ENCODE peak calls at places on chromosomes 3 and 15, in six cellular contexts. K, D, S, G, F and H are unnamed samples.

GRCh38 chr15:82894971-82895520 is 57.5 kb downstream of the HOMER2 start:
- DNase-seq in S (peak), G (no peak), D (peak), K (no peak), F (no peak), H (no peak)

GRCh38 chr3:144362126-144362525 is 390.5 kb downstream of the DIPK2A start:
- DNase-seq in G (no peak), F (no peak), S (peak), K (no peak), D (peak), H (no peak)

GRCh38 chr15:77986891-77987764 is 90.4 kb downstream of the TBC1D2B start:
- DNase-seq in D (no peak), F (no peak), K (no peak), G (peak), S (no peak), H (no peak)

GRCh38 chr3:77825045-77825827 is 785.3 kb downstream of the ROBO2 start:
- DNase-seq in D (peak), K (no peak), S (peak), F (no peak), G (no peak), H (peak)

GRCh38 chr15:22253676-22254408 is 173.5 kb downstream of the OR4M2 start:
- DNase-seq in S (no peak), G (no peak), K (no peak), D (no peak), F (no peak), H (no peak)

GRCh38 chr15:60385620-60386552 is 11.9 kb downstream of the ANXA2 start:
- DNase-seq in G (no peak), K (no peak), F (no peak), D (no peak), S (no peak), H (no peak)

GRCh38 chr3:168951368-168951767 is 712.1 kb downstream of the MECOM start:
- DNase-seq in D (no peak), F (no peak), S (peak), K (no peak), G (no peak), H (no peak)

GRCh38 chr15:59191855-59192237 is 14.8 kb upstream of the LDHAL6B start:
- DNase-seq in S (peak), G (no peak), K (no peak), F (no peak), D (peak), H (no peak)

GRCh38 chr3:15438988-15439387 is 11.6 kb downstream of the EAF1 start:
- DNase-seq in K (no peak), S (no peak), D (no peak), F (no peak), G (no peak), H (no peak)

GRCh38 chr15:59345326-59345725 is 27.3 kb downstream of the MYO1E start:
- DNase-seq in K (no peak), S (no peak), F (no peak), D (no peak), G (no peak), H (no peak)

GRCh38 chr3:10341901-10342398 is 21.0 kb upstream of the SEC13 start:
- DNase-seq in F (no peak), K (no peak), G (no peak), D (no peak), S (no peak), H (peak)

GRCh38 chr3:101809178-101810022 is 30.4 kb downstream of the NXPE3 start:
- DNase-seq in G (no peak), D (no peak), S (no peak), K (no peak), F (no peak), H (no peak)

GRCh38 chr15:68333775-68334470 is 56.4 kb downstream of the FEM1B start:
- DNase-seq in D (no peak), K (peak), G (peak), S (peak), F (peak), H (no peak)

GRCh38 chr3:138845771-138846173 is 11.0 kb upstream of the PIK3CB start:
- DNase-seq in F (no peak), K (no peak), S (no peak), G (no peak), D (no peak), H (peak)

GRCh38 chr15:62119224-62119925 is 45.7 kb downstream of the C2CD4B start:
- DNase-seq in K (no peak), G (no peak), F (no peak), D (peak), S (peak), H (no peak)

GRCh38 chr3:24936574-24936973 is 441.9 kb upstream of the THRB start:
- DNase-seq in D (no peak), G (no peak), F (no peak), S (no peak), K (no peak), H (no peak)

GRCh38 chr15:81235781-81236507 is 39.3 kb downstream of the IL16 start:
- DNase-seq in G (no peak), S (peak), K (no peak), D (peak), F (peak), H (no peak)

GRCh38 chr15:101167791-101168462 is 83.9 kb downstream of the CHSY1 start:
- DNase-seq in F (peak), G (peak), D (peak), S (peak), K (peak), H (no peak)

GRCh38 chr3:198079771-198080520 is 119.9 kb downstream of the LMLN start:
- DNase-seq in K (peak), S (peak), D (no peak), G (no peak), F (no peak), H (peak)

GRCh38 chr15:67177750-67178149 is 76.7 kb downstream of the AAGAB start:
- DNase-seq in F (no peak), S (peak), K (no peak), G (no peak), D (no peak), H (no peak)

GRCh38 chr3:72829701-72830100 is 18.5 kb downstream of the SHQ1 start:
- DNase-seq in F (no peak), S (peak), K (no peak), D (no peak), G (no peak), H (no peak)

GRCh38 chr3:150920236-150920635 is 15.0 kb upstream of the MINDY4B start:
- DNase-seq in K (no peak), D (no peak), F (no peak), S (no peak), G (no peak), H (no peak)

GRCh38 chr3:195882002-195882441 is 26.3 kb downstream of the TNK2 start:
- DNase-seq in F (no peak), G (peak), S (no peak), D (no peak), K (no peak), H (peak)

GRCh38 chr15:96330450-96331140 is at the start of gene NR2F2:
- DNase-seq in F (peak), G (peak), D (peak), S (peak), K (peak), H (peak)

GRCh38 chr15:49495993-49496747 is 73.1 kb downstream of the FGF7 start:
- DNase-seq in K (no peak), S (peak), F (no peak), D (no peak), G (no peak), H (no peak)

GRCh38 chr15:96285306-96285705 is 45.2 kb upstream of the NR2F2 start:
- DNase-seq in K (no peak), S (peak), G (no peak), F (peak), D (peak), H (no peak)

GRCh38 chr3:126676919-126677705 is 22.2 kb upstream of the TXNRD3 start:
- DNase-seq in S (no peak), K (no peak), F (no peak), G (no peak), D (no peak), H (no peak)

GRCh38 chr3:169664034-169664820 is 715 bp upstream of the MECOM start:
- DNase-seq in G (no peak), K (peak), D (no peak), F (no peak), S (no peak), H (no peak)

GRCh38 chr15:28944696-28945300 is 59.0 kb downstream of the APBA2 start:
- DNase-seq in K (no peak), D (no peak), F (no peak), G (peak), S (no peak), H (no peak)

GRCh38 chr3:6528951-6529350 is 332.0 kb upstream of the GRM7 start:
- DNase-seq in K (no peak), S (no peak), F (no peak), D (no peak), G (no peak), H (no peak)

GRCh38 chr3:126002189-126002588 is 33.2 kb downstream of the ROPN1B start:
- DNase-seq in K (no peak), F (no peak), S (no peak), G (no peak), D (no peak), H (no peak)

GRCh38 chr15:73991260-73991659 is 835 bp downstream of the STOML1 start:
- DNase-seq in F (peak), D (no peak), S (no peak), G (peak), K (peak), H (no peak)

GRCh38 chr15:73994419-73994883 is at the start of gene PML:
- DNase-seq in S (peak), G (peak), D (peak), K (peak), F (peak), H (peak)

GRCh38 chr15:73993211-73993994 is 1.1 kb upstream of the PML start:
- DNase-seq in S (no peak), F (no peak), G (peak), D (no peak), K (no peak), H (no peak)

GRCh38 chr15:73991726-73992593 is at the start of gene STOML1:
- DNase-seq in G (peak), D (no peak), S (peak), F (peak), K (peak), H (peak)

GRCh38 chr15:73992594-73992898 is 451 bp upstream of the STOML1 start:
- DNase-seq in D (no peak), F (no peak), G (no peak), K (no peak), S (no peak), H (no peak)
- TF ChIP-seq CTCF in D (no peak), F (no peak), G (no peak), K (no peak), S (no peak), H (peak)

DNA sequence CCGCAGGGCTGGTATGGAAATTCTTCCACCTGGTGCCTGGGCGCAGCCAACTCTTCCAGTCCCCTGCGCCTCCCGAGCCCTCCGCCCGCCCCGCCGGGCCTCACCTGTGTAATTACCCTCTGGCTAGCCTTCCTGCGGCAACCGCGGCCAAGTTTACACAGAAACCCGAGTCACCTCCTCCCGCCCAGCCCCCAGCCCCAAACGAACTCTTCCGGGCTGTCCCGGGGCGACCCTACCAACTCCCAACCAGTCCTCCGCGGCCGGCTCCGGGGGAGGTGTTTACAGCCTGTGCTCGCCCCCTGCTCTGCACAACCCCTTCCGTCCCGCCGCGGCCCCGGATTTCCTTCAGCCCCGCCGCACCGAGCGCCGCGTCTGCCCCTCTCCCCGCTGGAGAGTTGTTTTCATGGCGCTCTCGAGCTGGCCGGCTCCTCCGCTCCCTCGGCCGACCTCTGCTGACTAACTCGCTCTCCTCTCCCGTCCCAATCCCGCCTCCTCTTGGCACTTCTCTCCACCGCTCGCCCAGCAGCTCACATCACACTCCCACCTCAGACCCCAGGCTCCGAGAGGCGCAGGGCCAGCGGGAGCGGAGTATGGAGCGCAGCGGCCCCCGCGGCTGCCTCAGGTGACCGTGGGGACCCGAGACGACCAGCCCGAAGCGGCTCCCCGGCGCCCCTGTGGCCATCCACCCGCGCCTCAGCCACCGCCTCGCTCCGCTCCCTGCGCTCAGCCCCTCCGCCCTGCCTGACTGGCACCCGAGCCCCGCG is 538 bp downstream of the ATOSA start:
- DNase-seq in S (peak), D (no peak), G (peak), F (peak), K (peak), H (peak)
- TF ChIP-seq CTCF in S (no peak), D (peak), G (no peak), F (peak), K (no peak), H (peak)

GRCh38 chr3:44842376-44842775 is 19.3 kb upstream of the TMEM42 start:
- DNase-seq in F (no peak), D (no peak), S (peak), G (no peak), K (no peak), H (no peak)
- TF ChIP-seq CTCF in F (no peak), D (no peak), S (no peak), G (no peak), K (no peak), H (no peak)

GRCh38 chr3:87082806-87083440 is 92.0 kb upstream of the VGLL3 start:
- DNase-seq in F (no peak), D (no peak), G (no peak), S (peak), K (no peak), H (no peak)
- TF ChIP-seq CTCF in F (peak), D (peak), G (peak), S (peak), K (peak), H (peak)

GRCh38 chr15:57553526-57553925 is 38.2 kb upstream of the MYZAP start:
- DNase-seq in G (no peak), D (no peak), F (no peak), S (no peak), K (no peak), H (no peak)
- TF ChIP-seq CTCF in G (no peak), D (no peak), F (no peak), S (no peak), K (no peak), H (no peak)

DNA sequence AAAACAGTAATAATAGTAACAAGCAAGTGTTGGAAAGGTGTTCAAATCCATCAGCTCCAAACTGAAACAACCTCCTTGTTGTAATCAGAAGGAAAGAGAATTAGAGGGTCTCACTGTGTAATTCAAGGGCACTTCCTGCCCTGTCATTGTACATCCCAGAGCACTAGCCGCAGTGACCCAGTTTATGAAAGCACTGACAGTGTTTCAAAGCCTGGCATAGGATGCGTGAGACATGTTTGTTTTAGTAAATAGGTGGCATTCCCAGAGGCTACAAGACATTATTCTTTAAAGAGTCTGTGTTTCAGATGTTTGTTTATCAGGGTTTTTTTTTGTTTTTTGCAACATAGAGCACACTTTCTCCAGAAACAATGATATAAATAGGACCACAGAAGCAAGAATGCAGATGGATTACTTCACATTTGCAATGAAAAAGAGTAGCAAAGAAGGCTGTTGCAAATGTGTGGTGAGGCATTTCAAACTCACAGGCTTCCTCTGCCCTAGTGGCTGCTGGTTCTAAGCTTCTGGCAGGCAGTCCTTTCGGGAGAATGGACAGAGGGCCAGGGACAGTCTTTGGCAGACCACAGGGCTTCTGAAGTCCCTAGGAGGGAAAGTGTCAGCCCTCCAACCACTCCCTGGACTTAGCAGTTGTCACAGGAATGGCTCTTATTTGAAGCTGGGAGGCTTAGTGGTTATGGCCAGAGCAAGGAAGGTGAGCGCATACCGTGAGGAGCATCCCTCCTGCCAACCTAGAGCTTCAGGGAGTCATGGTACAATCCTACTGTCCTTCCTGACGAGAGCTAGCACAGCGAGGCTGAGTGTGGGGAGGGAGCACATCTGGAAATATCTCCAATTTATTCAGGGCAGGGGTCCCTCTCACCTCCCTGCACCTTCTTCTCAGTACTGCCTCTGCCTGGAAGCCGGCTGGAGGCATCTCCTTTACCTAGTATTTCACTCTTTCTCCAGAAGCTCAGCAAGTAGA is 31.4 kb upstream of the TIPARP start:
- DNase-seq in S (no peak), F (no peak), G (no peak), K (no peak), D (no peak), H (no peak)
- TF ChIP-seq CTCF in S (no peak), F (no peak), G (no peak), K (no peak), D (peak), H (no peak)

DNA sequence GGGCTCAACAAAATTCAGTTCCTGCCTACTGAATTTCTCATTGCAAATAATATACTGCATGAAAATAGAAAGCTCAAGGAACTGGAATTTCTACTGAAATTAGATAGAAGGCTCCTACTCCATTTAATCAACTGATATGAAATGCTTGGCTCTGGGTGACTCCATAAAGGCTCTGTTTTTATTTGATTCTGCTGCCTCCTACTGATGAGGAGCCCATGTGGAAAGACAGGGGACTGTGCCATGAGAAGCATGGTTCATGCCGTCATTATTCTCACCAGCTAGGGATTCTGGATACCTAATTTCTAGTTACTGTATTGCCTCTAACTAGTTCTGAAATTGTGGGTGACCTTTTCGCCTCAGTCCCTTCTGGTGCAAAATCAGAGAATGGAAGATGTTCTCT is 366.2 kb upstream of the DPH6 start:
- DNase-seq in S (no peak), G (no peak), F (no peak), K (no peak), D (no peak), H (no peak)
- TF ChIP-seq CTCF in S (peak), G (no peak), F (peak), K (peak), D (no peak), H (peak)

DNA sequence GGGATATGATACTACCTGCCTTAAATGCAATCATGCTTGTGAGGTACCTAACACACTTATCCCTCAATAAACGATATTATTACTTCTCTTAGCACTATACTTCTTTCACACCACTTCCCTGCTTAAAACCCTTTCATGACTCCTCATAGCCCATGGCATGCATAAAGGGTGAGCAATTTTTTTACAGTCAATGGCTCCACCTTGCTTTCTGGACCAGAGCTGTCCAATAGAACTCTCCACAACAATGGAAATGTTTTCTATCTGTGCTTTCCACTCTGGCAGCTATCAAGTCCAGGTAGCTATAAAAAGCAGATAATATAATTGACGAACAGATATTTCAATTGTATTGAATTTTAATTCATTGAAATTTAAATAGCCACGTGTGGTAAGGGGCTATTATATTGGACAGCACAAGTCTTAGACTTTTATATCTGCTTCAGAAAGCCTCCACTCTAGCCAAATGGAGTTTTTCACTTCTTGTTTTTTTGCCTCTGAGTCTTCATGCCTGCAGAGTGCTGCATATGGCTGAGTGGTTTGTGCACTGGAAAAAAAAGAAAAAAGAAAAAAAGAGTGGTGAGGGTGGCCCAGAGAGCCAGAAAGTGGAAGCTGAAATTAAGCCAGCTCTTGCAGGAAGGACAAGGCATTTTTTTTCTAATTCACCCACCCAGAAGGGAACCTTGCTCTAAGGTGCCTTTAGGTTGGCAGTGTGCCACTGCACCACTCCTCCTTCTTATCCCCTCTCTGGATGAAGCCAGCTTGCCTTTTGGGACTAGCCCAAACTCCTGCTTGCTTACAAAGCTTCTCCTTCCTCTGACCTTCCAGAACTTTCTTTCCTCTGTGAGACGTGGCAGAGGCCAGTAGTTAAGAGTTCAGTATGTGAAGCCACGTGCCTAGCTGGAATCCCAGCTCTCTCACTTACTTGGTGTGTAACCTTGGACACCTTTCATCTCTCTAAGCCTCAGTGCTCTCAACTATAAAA is 239.0 kb upstream of the LRTM1 start:
- DNase-seq in F (no peak), S (no peak), G (no peak), D (no peak), K (no peak), H (no peak)
- TF ChIP-seq CTCF in F (peak), S (no peak), G (no peak), D (peak), K (no peak), H (peak)